ENCODE peak calls at places on chromosomes 2 and 18, in nine cellular contexts. L is esophagus squamous epithelium; K is NCI-H774; N is naive B cell; R is NCI-H1105; P is ascending aorta; F is spleen; E is activated T-cell treated with anti-CD3 and anti-CD28 coated beads, Interleukin-2, amount 50 U/mL, for 72 hours; J is activated CD8-positive, alpha-beta T cell treated with anti-CD3 and anti-CD28 coated beads, Interleukin-2, amount 10 ng/mL, durations not matched to agents 7 days and 5 days. Q is an unnamed sample.

GRCh38 chr2:16584824-16585546 is 80.6 kb downstream of the CYRIA start:
- DNase-seq in L (no peak), K (no peak), N (no peak), R (no peak), P (no peak), F (no peak), E (no peak), J (no peak), Q (no peak)

GRCh38 chr2:20198001-20198400 is 26.9 kb downstream of the SDC1 start:
- DNase-seq in L (no peak), K (peak), N (no peak), R (peak), P (no peak), F (no peak), E (no peak), J (no peak), Q (no peak)

GRCh38 chr2:127599211-127599610 is 46.7 kb upstream of the GPR17 start:
- DNase-seq in L (no peak), K (no peak), N (no peak), R (no peak), P (no peak), F (no peak), E (no peak), J (no peak), Q (no peak)

GRCh38 chr18:13495980-13496379 is 230.4 kb downstream of the FAM210A start:
- DNase-seq in L (no peak), K (no peak), N (no peak), R (no peak), P (no peak), F (no peak), E (no peak), J (no peak), Q (no peak)

GRCh38 chr2:38074775-38075435 is 1.0 kb downstream of the CYP1B1 start:
- DNase-seq in L (no peak), K (no peak), N (no peak), R (no peak), P (no peak), F (peak), E (peak), J (no peak), Q (no peak)

GRCh38 chr18:61833387-61833786 is 59.4 kb downstream of the RNF152 start:
- DNase-seq in L (no peak), K (no peak), N (peak), R (no peak), P (no peak), F (no peak), E (no peak), J (no peak), Q (no peak)

GRCh38 chr2:10446631-10447030 is 1.5 kb downstream of the ODC1 start:
- DNase-seq in L (no peak), K (no peak), N (no peak), R (no peak), P (no peak), F (no peak), E (no peak), J (no peak), Q (no peak)

GRCh38 chr18:64208531-64208930 is 59.6 kb upstream of the LINC00305 start:
- DNase-seq in L (no peak), K (no peak), N (no peak), R (no peak), P (no peak), F (no peak), E (no peak), J (no peak), Q (no peak)

Q was measured in germinal center.